ENCODE peak calls at places on chromosomes 3 and 15, in six cellular contexts. N is HFF-Myc, I is PC-3, Q is coronary artery, M is MM.1S, J is HL-60. O is an unnamed sample.

GRCh38 chr3:57928511-57928910 is 79.7 kb upstream of the FLNB start:
- DNase-seq in N (no peak), M (no peak), Q (no peak), J (no peak), I (no peak), O (no peak)

GRCh38 chr15:22780267-22780666 is 6.2 kb upstream of the NIPA1 start:
- DNase-seq in M (peak), I (peak), Q (no peak), N (no peak), J (no peak), O (no peak)

GRCh38 chr3:99895706-99896441 is 78.2 kb downstream of the CMSS1 start:
- DNase-seq in N (peak), Q (no peak), M (no peak), I (peak), J (peak), O (no peak)

GRCh38 chr3:60325610-60326181 is 925.6 kb downstream of the FHIT start:
- DNase-seq in M (no peak), I (no peak), Q (no peak), J (peak), N (no peak), O (no peak)

GRCh38 chr3:36965440-36965839 is 20.6 kb upstream of the TRANK1 start:
- DNase-seq in J (no peak), M (no peak), Q (no peak), I (peak), N (no peak), O (no peak)

GRCh38 chr3:123385981-123386380 is 62.9 kb downstream of the ADCY5 start:
- DNase-seq in I (peak), N (no peak), Q (no peak), M (no peak), J (no peak), O (no peak)

GRCh38 chr3:45595364-45596154 is 1.0 kb downstream of the LIMD1 start:
- DNase-seq in J (no peak), N (no peak), M (no peak), I (peak), Q (no peak), O (peak)

GRCh38 chr15:58852347-58852746 is 81.1 kb downstream of the SLTM start:
- DNase-seq in M (no peak), J (no peak), I (peak), Q (no peak), N (no peak), O (no peak)

GRCh38 chr3:120172070-120172469 is 77.8 kb upstream of the GSK3B start:
- DNase-seq in J (no peak), M (no peak), N (no peak), Q (no peak), I (peak), O (no peak)

GRCh38 chr15:39896837-39897236 is 23.2 kb downstream of the GPR176 start:
- DNase-seq in I (no peak), N (no peak), Q (no peak), J (no peak), M (no peak), O (no peak)

GRCh38 chr3:129603561-129603942 is 2.9 kb downstream of the PLXND1 start:
- DNase-seq in J (no peak), I (no peak), M (no peak), N (no peak), Q (no peak), O (no peak)

GRCh38 chr15:78640840-78641733 is at the start of gene CHRNB4:
- DNase-seq in Q (no peak), M (no peak), N (no peak), J (no peak), I (no peak), O (no peak)

GRCh38 chr3:47851888-47852603 is 49.1 kb downstream of the DHX30 start:
- DNase-seq in M (no peak), N (no peak), I (no peak), Q (no peak), J (no peak), O (no peak)

GRCh38 chr3:127454968-127455367 is 135.6 kb downstream of the TPRA1 start:
- DNase-seq in M (no peak), N (no peak), Q (no peak), I (no peak), J (no peak), O (no peak)

GRCh38 chr3:127454051-127454450 is 136.5 kb downstream of the TPRA1 start:
- DNase-seq in J (no peak), N (no peak), I (no peak), M (no peak), Q (peak), O (no peak)

GRCh38 chr3:127456471-127457093 is 134.0 kb downstream of the TPRA1 start:
- DNase-seq in M (no peak), J (no peak), N (peak), Q (no peak), I (peak), O (no peak)

GRCh38 chr3:127457094-127457475 is 133.4 kb downstream of the TPRA1 start:
- DNase-seq in I (peak), N (no peak), M (no peak), Q (no peak), J (no peak), O (no peak)

DNA sequence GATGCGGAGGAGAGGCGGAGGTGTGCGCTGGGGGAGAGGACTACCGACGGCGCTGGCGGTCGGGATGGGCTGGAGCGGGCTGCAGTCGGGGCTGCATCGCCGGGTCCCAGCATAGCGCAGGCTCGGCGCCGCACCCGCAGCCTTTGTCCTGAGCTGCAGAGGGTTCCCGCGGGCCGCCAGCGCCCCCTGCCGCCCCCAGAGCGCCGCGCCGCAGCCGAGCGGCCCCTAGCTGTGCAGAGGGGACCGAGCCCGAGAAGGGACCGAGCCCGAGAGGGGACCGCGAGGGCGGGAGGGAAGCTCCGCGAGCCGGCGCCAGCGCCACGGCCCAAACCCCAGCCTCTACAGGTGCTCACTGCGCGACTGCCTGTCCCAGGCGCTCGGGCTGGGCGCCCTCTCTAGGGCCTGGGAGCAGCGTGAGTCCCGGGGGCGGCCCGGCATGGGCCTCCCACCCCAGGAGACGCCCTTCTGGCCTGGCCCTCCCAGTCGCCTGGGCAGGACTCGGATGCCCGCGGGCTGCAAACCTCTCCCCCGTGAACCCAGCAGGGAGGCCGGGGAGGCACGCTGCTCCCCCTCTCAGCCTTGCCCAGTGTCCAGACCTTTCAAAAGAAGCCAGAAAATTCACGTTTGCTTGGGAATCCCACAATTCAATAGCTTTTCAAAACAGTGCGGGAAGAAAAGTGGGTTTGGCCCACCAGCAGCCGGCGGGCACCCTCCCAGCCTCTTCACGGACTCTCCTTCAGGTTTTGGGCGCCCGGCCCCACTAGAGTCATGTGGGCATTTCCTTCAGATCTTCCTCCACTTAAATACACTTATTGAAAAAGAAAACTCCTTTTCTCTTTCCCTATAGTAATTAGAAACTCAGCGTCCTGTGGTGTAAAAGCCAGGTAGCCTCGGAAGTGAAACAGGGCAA is 134.7 kb downstream of the TPRA1 start:
- DNase-seq in J (peak), Q (no peak), M (peak), N (peak), I (peak), O (peak)
- TF ChIP-seq CTCF in J (peak), Q (peak), M (peak), N (peak), I (peak), O (peak)

GRCh38 chr15:99727733-99728132 is 5.5 kb downstream of the LYSMD4 start:
- DNase-seq in I (no peak), N (no peak), Q (no peak), M (no peak), J (no peak), O (no peak)

GRCh38 chr15:99729327-99729726 is 3.9 kb downstream of the LYSMD4 start:
- DNase-seq in N (no peak), J (no peak), M (no peak), Q (no peak), I (no peak), O (no peak)

GRCh38 chr15:99731336-99732267 is 1.6 kb downstream of the LYSMD4 start:
- DNase-seq in J (no peak), I (no peak), M (no peak), N (no peak), Q (no peak), O (no peak)

GRCh38 chr15:99732268-99732641 is 982 bp downstream of the LYSMD4 start:
- DNase-seq in N (no peak), Q (no peak), J (no peak), M (no peak), I (peak), O (no peak)

DNA sequence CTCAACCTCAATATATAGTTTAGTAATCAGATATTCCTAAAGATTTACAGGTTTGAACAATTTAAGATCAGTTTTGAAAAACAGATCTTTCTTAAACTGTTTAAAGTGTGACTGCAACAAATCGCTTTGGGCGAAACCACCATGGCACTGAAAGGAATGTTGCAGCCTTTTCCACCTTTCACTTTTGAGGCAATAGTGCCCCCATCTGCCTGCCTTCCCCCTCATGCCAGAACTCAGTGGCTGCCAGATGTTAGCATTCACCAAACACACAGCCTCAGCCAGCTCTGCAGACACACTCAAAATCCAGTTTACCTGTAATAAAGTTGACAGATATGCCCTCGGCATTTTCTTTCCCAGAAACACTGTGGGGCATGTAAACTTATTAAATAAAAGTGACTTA is 3.3 kb downstream of the LYSMD4 start:
- DNase-seq in M (peak), Q (no peak), N (peak), J (peak), I (peak), O (no peak)
- TF ChIP-seq CTCF in M (peak), Q (no peak), N (peak), J (no peak), I (peak), O (peak)

GRCh38 chr3:76063019-76063418 is 277.7 kb upstream of the ZNF717 start:
- DNase-seq in I (peak), J (no peak), M (no peak), N (no peak), Q (no peak), O (no peak)

GRCh38 chr3:76065975-76066374 is 280.6 kb upstream of the ZNF717 start:
- DNase-seq in Q (no peak), I (peak), N (no peak), M (no peak), J (no peak), O (no peak)

GRCh38 chr3:76063811-76064210 is 278.5 kb upstream of the ZNF717 start:
- DNase-seq in M (no peak), N (no peak), I (no peak), Q (no peak), J (no peak), O (no peak)

GRCh38 chr3:76061654-76062053 is 276.3 kb upstream of the ZNF717 start:
- DNase-seq in N (no peak), M (no peak), J (no peak), Q (no peak), I (no peak), O (no peak)
- TF ChIP-seq CTCF in N (no peak), M (no peak), J (no peak), Q (no peak), I (no peak), O (no peak)

GRCh38 chr3:108589081-108589997 is at the start of the genes CIP2A and DZIP3:
- DNase-seq in J (peak), N (peak), I (peak), M (peak), Q (peak), O (peak)
- TF ChIP-seq CTCF in J (no peak), N (no peak), I (no peak), M (no peak), Q (no peak), O (no peak)

DNA sequence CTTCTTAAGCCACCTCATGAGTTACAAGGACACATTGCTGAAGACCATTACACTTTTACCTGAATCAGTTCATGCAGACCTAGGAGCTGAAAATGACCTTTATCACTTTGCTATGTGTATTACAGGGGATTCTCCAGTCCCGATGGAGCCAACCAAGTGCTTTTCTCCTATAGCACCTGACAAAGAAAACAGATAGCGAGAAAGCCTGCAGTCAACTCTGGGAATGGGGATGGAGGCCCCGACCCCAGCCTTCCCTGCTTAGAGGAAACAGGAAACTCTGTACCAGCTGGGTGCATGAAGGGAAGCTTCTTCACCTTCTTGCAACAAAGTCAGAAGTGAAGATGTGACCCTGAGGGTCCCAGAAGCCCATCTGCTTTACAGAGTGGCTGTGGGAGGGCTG is 168.3 kb upstream of the SEMA6D start:
- DNase-seq in N (no peak), J (no peak), M (no peak), I (no peak), Q (no peak), O (no peak)
- TF ChIP-seq CTCF in N (no peak), J (no peak), M (no peak), I (no peak), Q (no peak), O (no peak)

GRCh38 chr3:13407926-13408325 is 12.2 kb downstream of the NUP210 start:
- DNase-seq in I (no peak), M (no peak), N (no peak), J (no peak), Q (no peak), O (no peak)
- TF ChIP-seq CTCF in I (no peak), M (no peak), N (no peak), J (no peak), Q (no peak), O (no peak)

DNA sequence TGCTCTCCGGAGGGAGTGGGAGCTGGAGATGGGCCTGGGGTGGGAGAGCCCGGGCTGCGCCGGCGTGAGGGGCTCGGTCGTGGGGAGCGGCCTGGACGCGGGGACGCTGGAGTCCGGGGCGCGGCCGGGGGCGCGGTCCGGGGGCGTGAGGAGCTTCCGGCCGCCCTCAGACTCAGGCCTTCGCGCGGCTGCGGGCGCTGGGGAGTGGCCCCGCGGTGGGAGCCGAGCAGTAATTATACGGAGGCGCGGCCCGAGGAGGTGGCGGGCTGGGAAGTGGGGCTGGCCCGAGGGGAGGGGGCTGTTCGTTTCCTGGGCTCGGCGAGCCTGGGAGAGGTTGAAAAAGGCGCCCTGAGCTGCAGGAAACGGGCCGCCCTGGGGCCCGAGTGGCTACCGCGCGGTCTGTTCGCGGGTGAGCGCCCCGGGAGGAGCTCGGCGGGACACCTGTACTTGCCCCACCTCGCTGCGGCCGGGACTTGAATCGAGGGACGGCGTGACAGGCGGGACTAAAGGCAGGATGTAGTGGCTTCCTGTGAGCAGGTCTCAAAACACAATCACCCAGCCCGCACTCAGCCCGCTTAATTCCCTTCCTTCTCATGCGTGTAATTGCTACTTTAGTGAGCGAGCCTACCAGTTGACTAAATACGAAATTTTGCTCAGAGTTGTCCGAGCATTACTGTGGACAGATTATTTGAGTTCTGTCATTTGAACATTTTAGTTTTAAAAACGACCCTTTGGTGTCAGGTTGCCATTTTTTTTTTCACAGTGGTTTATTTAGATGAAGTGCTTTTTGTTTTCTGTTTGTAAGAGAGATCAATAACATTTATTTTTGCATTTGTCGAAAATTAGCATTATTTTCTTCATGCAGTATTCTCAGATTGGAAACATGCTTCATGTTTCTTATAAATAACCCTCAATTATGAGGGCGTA is 855 bp downstream of the RASA2 start:
- DNase-seq in J (peak), M (peak), Q (peak), N (peak), I (peak), O (peak)
- TF ChIP-seq CTCF in J (no peak), M (no peak), Q (no peak), N (no peak), I (no peak), O (no peak)

GRCh38 chr3:16048435-16049318 is 125.8 kb upstream of the GALNT15 start:
- DNase-seq in M (peak), N (no peak), J (peak), Q (no peak), I (peak), O (peak)
- TF ChIP-seq CTCF in M (peak), N (peak), J (peak), Q (peak), I (peak), O (peak)

GRCh38 chr3:152835311-152836102 is 576 bp downstream of the P2RY1 start:
- DNase-seq in N (no peak), M (peak), I (peak), Q (peak), J (peak), O (peak)
- TF ChIP-seq CTCF in N (no peak), M (peak), I (peak), Q (no peak), J (no peak), O (no peak)

O was measured in GM20000.